ENCODE peak calls at places on chromosomes 7 and 10, in four cellular contexts. One of them, this sample, is unnamed.

GRCh38 chr10:130720235-130720634 is 584.0 kb downstream of the GLRX3 start:
- DNase-seq in immature natural killer cell: no peak
- DNase-seq in WTC11: no peak
- DNase-seq in neuronal stem cell: no peak
- DNase-seq in this sample: no peak

GRCh38 chr10:129344506-129344905 is 122.5 kb upstream of the MGMT start:
- DNase-seq in immature natural killer cell: no peak
- DNase-seq in WTC11: no peak
- DNase-seq in neuronal stem cell: no peak
- DNase-seq in this sample: no peak

GRCh38 chr7:136134503-136134902 is 157.3 kb upstream of the MTPN start:
- DNase-seq in immature natural killer cell: no peak
- DNase-seq in WTC11: no peak
- DNase-seq in neuronal stem cell: no peak
- DNase-seq in this sample: no peak

GRCh38 chr10:103552856-103553742 is 59.6 kb downstream of the NEURL1 start:
- DNase-seq in immature natural killer cell: no peak
- DNase-seq in WTC11: no peak
- DNase-seq in neuronal stem cell: no peak
- DNase-seq in this sample: no peak

GRCh38 chr7:80581472-80581871 is 57.0 kb upstream of the CD36 start:
- DNase-seq in immature natural killer cell: no peak
- DNase-seq in WTC11: no peak
- DNase-seq in neuronal stem cell: no peak
- DNase-seq in this sample: no peak

GRCh38 chr7:11706666-11707605 is 125.1 kb downstream of the THSD7A start:
- DNase-seq in immature natural killer cell: no peak
- DNase-seq in WTC11: no peak
- DNase-seq in neuronal stem cell: no peak
- DNase-seq in this sample: no peak

GRCh38 chr10:35379226-35380137 is 43.2 kb downstream of the CCNY start:
- DNase-seq in immature natural killer cell: peak; percentile 30
- DNase-seq in WTC11: peak; percentile 34
- DNase-seq in neuronal stem cell: no peak
- DNase-seq in this sample: peak; percentile 89

GRCh38 chr10:14586901-14587300 is 187.8 kb downstream of the FAM107B start:
- DNase-seq in immature natural killer cell: peak; percentile 46
- DNase-seq in WTC11: no peak
- DNase-seq in neuronal stem cell: no peak
- DNase-seq in this sample: no peak

GRCh38 chr10:46283217-46283944 is 3.4 kb upstream of the ANTXRL start:
- DNase-seq in immature natural killer cell: no peak
- DNase-seq in WTC11: no peak
- DNase-seq in neuronal stem cell: no peak
- DNase-seq in this sample: no peak

GRCh38 chr7:130365511-130366441 is 14.5 kb upstream of the CPA1 start:
- DNase-seq in immature natural killer cell: no peak
- DNase-seq in WTC11: peak; percentile 40
- DNase-seq in neuronal stem cell: no peak
- DNase-seq in this sample: no peak

GRCh38 chr7:72243329-72243728 is 168.8 kb downstream of the CALN1 start:
- DNase-seq in immature natural killer cell: no peak
- DNase-seq in WTC11: no peak
- DNase-seq in neuronal stem cell: no peak
- DNase-seq in this sample: no peak

GRCh38 chr10:593901-594457 is 95.5 kb downstream of the DIP2C start:
- DNase-seq in immature natural killer cell: no peak
- DNase-seq in WTC11: no peak
- DNase-seq in neuronal stem cell: no peak
- DNase-seq in this sample: no peak

GRCh38 chr7:110534241-110534931 is 556.5 kb upstream of the LRRN3 start:
- DNase-seq in immature natural killer cell: no peak
- DNase-seq in WTC11: no peak
- DNase-seq in neuronal stem cell: no peak
- DNase-seq in this sample: no peak

GRCh38 chr10:95214793-95215192 is 20.8 kb downstream of the ACSM6 start:
- DNase-seq in immature natural killer cell: no peak
- DNase-seq in WTC11: no peak
- DNase-seq in neuronal stem cell: no peak
- DNase-seq in this sample: no peak

GRCh38 chr7:157895520-157896375 is 558.9 kb downstream of the DNAJB6 start:
- DNase-seq in immature natural killer cell: no peak
- DNase-seq in WTC11: no peak
- DNase-seq in neuronal stem cell: no peak
- DNase-seq in this sample: no peak

GRCh38 chr10:132120734-132121510 is 55.2 kb downstream of the JAKMIP3 start:
- DNase-seq in immature natural killer cell: no peak
- DNase-seq in WTC11: no peak
- DNase-seq in neuronal stem cell: no peak
- DNase-seq in this sample: no peak

GRCh38 chr10:49053053-49053997 is 62.0 kb downstream of the VSTM4 start:
- DNase-seq in immature natural killer cell: no peak
- DNase-seq in WTC11: no peak
- DNase-seq in neuronal stem cell: no peak
- DNase-seq in this sample: no peak

GRCh38 chr7:149759111-149759510 is 14.3 kb downstream of the ZNF467 start:
- DNase-seq in immature natural killer cell: no peak
- DNase-seq in WTC11: no peak
- DNase-seq in neuronal stem cell: no peak
- DNase-seq in this sample: no peak

GRCh38 chr7:128863433-128863989 is 855 bp downstream of the ATP6V1F start:
- DNase-seq in immature natural killer cell: peak; percentile 34
- DNase-seq in WTC11: peak; percentile 50
- DNase-seq in neuronal stem cell: peak; percentile 51
- DNase-seq in this sample: no peak

GRCh38 chr10:15202639-15203038 is 34.1 kb upstream of the NMT2 start:
- DNase-seq in immature natural killer cell: no peak
- DNase-seq in WTC11: no peak
- DNase-seq in neuronal stem cell: no peak
- DNase-seq in this sample: no peak

GRCh38 chr7:112433289-112433688 is 17.0 kb upstream of the IFRD1 start:
- DNase-seq in immature natural killer cell: no peak
- DNase-seq in WTC11: no peak
- DNase-seq in neuronal stem cell: no peak
- DNase-seq in this sample: no peak

GRCh38 chr10:22086730-22087364 is 83.3 kb upstream of the DNAJC1 start:
- DNase-seq in immature natural killer cell: no peak
- DNase-seq in WTC11: peak; percentile 59
- DNase-seq in neuronal stem cell: no peak
- DNase-seq in this sample: no peak

GRCh38 chr7:27122075-27122910 is 8.3 kb downstream of the HOXA4 start:
- DNase-seq in immature natural killer cell: no peak
- DNase-seq in WTC11: no peak
- DNase-seq in neuronal stem cell: no peak
- DNase-seq in this sample: no peak

GRCh38 chr7:121913947-121914346 is 41.0 kb downstream of the PTPRZ1 start:
- DNase-seq in immature natural killer cell: no peak
- DNase-seq in WTC11: no peak
- DNase-seq in neuronal stem cell: no peak
- DNase-seq in this sample: no peak

GRCh38 chr7:27260211-27260610 is 17.6 kb downstream of the EVX1 start:
- DNase-seq in immature natural killer cell: no peak
- DNase-seq in WTC11: no peak
- DNase-seq in neuronal stem cell: no peak
- DNase-seq in this sample: no peak

GRCh38 chr7:48741545-48741944 is 182.8 kb upstream of the CDC14C start:
- DNase-seq in immature natural killer cell: no peak
- DNase-seq in WTC11: no peak
- DNase-seq in neuronal stem cell: no peak
- DNase-seq in this sample: no peak

GRCh38 chr10:11586170-11586569 is 25.3 kb downstream of the USP6NL start:
- DNase-seq in immature natural killer cell: no peak
- DNase-seq in WTC11: no peak
- DNase-seq in neuronal stem cell: no peak
- DNase-seq in this sample: no peak

GRCh38 chr7:108454674-108455523 is 1.3 kb downstream of the NRCAM start:
- DNase-seq in immature natural killer cell: no peak
- DNase-seq in WTC11: peak; percentile 52
- DNase-seq in neuronal stem cell: no peak
- DNase-seq in this sample: peak; percentile 33

GRCh38 chr7:80481196-80481884 is 30.5 kb downstream of the GNAT3 start:
- DNase-seq in immature natural killer cell: no peak
- DNase-seq in WTC11: no peak
- DNase-seq in neuronal stem cell: no peak
- DNase-seq in this sample: no peak

GRCh38 chr7:122092964-122093797 is 50.9 kb downstream of the AASS start:
- DNase-seq in immature natural killer cell: peak; percentile 9
- DNase-seq in WTC11: peak; percentile 84
- DNase-seq in neuronal stem cell: peak; percentile 68
- DNase-seq in this sample: peak; percentile 71

GRCh38 chr10:97584060-97584797 is at the start of gene HOGA1:
- DNase-seq in immature natural killer cell: no peak
- DNase-seq in WTC11: peak; percentile 52
- DNase-seq in neuronal stem cell: no peak
- DNase-seq in this sample: no peak

GRCh38 chr7:92609921-92610518 is 19.8 kb upstream of the FAM133B start:
- DNase-seq in immature natural killer cell: no peak
- DNase-seq in WTC11: no peak
- DNase-seq in neuronal stem cell: no peak
- DNase-seq in this sample: no peak

GRCh38 chr10:114436941-114437340 is 32.6 kb upstream of the AFAP1L2 start:
- DNase-seq in immature natural killer cell: no peak
- DNase-seq in WTC11: no peak
- DNase-seq in neuronal stem cell: no peak
- DNase-seq in this sample: no peak

GRCh38 chr10:112842832-112843360 is 107.2 kb upstream of the TCF7L2 start:
- DNase-seq in immature natural killer cell: no peak
- DNase-seq in WTC11: no peak
- DNase-seq in neuronal stem cell: no peak
- DNase-seq in this sample: no peak

GRCh38 chr10:70693619-70694286 is 21.4 kb downstream of the ADAMTS14 start:
- DNase-seq in immature natural killer cell: no peak
- DNase-seq in WTC11: no peak
- DNase-seq in neuronal stem cell: no peak
- DNase-seq in this sample: no peak

GRCh38 chr7:47968852-47969774 is 10.3 kb downstream of the HUS1 start:
- DNase-seq in immature natural killer cell: no peak
- DNase-seq in WTC11: peak; percentile 86
- DNase-seq in neuronal stem cell: peak; percentile 69
- DNase-seq in this sample: peak; percentile 42

GRCh38 chr7:118040562-118040961 is 143.4 kb upstream of the LSM8 start:
- DNase-seq in immature natural killer cell: no peak
- DNase-seq in WTC11: no peak
- DNase-seq in neuronal stem cell: no peak
- DNase-seq in this sample: no peak

GRCh38 chr10:13536674-13537366 is 8.0 kb upstream of the BEND7 start:
- DNase-seq in immature natural killer cell: no peak
- DNase-seq in WTC11: peak; percentile 83
- DNase-seq in neuronal stem cell: peak; percentile 57
- DNase-seq in this sample: no peak

GRCh38 chr10:22606164-22606614 is 108.2 kb downstream of the PIP4K2A start:
- DNase-seq in immature natural killer cell: peak; percentile 81
- DNase-seq in WTC11: no peak
- DNase-seq in neuronal stem cell: no peak
- DNase-seq in this sample: peak; percentile 75

GRCh38 chr10:97229322-97229721 is 43.6 kb upstream of the SLIT1 start:
- DNase-seq in immature natural killer cell: no peak
- DNase-seq in WTC11: no peak
- DNase-seq in neuronal stem cell: no peak
- DNase-seq in this sample: no peak

This sample was measured in naive B cell.